ENCODE peak calls at places on chromosomes 2 and 18, in eight cellular contexts. H is CD8-positive, alpha-beta memory T cell; L is foreskin keratinocyte; R is tibial artery; A is CD4-positive, alpha-beta memory T cell; E is gastrocnemius medialis; B is spleen; F is brain microvascular endothelial cell. Q is an unnamed sample. For H3K27me3, the result is how much of the 10 kb centered on the place peaks cover.

GRCh38 chr2:187117483-187117882 is 268.5 kb upstream of the ZSWIM2 start:
- DNase-seq in H (no peak), A (no peak), F (no peak), E (no peak), R (no peak), B (no peak), L (no peak), Q (no peak)

GRCh38 chr2:112275887-112276773 is 733 bp downstream of the ZC3H6 start:
- DNase-seq in R (peak), F (peak), L (no peak), H (peak), B (peak), A (peak), E (peak), Q (peak)

GRCh38 chr2:179622635-179623034 is 238.8 kb downstream of the ZNF385B start:
- DNase-seq in E (peak), R (no peak), H (no peak), B (no peak), A (no peak), L (no peak), F (no peak), Q (no peak)

GRCh38 chr2:237558918-237559645 is 7.3 kb upstream of the PRLH start:
- DNase-seq in L (peak), H (no peak), B (peak), E (peak), F (no peak), A (no peak), R (peak), Q (peak)

GRCh38 chr18:45774065-45774521 is 50.1 kb downstream of the SLC14A1 start:
- DNase-seq in F (peak), A (peak), R (no peak), E (no peak), B (no peak), L (peak), H (no peak), Q (peak)

GRCh38 chr2:33477473-33478468 is 1.3 kb downstream of the RASGRP3 start:
- DNase-seq in A (peak), H (no peak), L (no peak), R (peak), F (no peak), B (no peak), E (peak), Q (no peak)

GRCh38 chr2:121825003-121825950 is 69.8 kb downstream of the TSN start:
- DNase-seq in A (no peak), B (no peak), H (no peak), E (no peak), L (no peak), R (no peak), F (no peak), Q (no peak)

GRCh38 chr2:168432100-168432499 is 24.0 kb upstream of the CERS6 start:
- DNase-seq in R (no peak), A (no peak), B (no peak), L (no peak), H (no peak), E (no peak), F (no peak), Q (no peak)

GRCh38 chr2:191246820-191247380 is 1.7 kb downstream of the MYO1B start:
- DNase-seq in L (no peak), B (no peak), A (no peak), R (no peak), F (no peak), E (no peak), H (no peak), Q (peak)

GRCh38 chr2:133953524-133953923 is 300.3 kb upstream of the MGAT5 start:
- DNase-seq in H (no peak), L (no peak), B (peak), A (no peak), R (no peak), E (no peak), F (no peak), Q (no peak)

GRCh38 chr2:129191530-129191929 is 787.9 kb upstream of the RAB6C start:
- DNase-seq in R (no peak), E (no peak), H (no peak), F (no peak), L (peak), B (no peak), A (no peak), Q (peak)

GRCh38 chr18:9947248-9947647 is 33.4 kb downstream of the VAPA start:
- DNase-seq in H (no peak), R (no peak), F (no peak), B (no peak), L (no peak), A (no peak), E (no peak), Q (no peak)

GRCh38 chr2:216012133-216012829 is 1.1 kb downstream of the MREG start:
- DNase-seq in E (no peak), L (peak), H (no peak), F (no peak), A (no peak), B (no peak), R (no peak), Q (no peak)

GRCh38 chr2:156476516-156477206 is 40.5 kb downstream of the GPD2 start:
- DNase-seq in L (peak), F (peak), E (no peak), B (no peak), R (no peak), H (no peak), A (no peak), Q (peak)
- H3K27ac ChIP-seq in L (peak), F (peak), E (peak), B (no peak), R (no peak), H (no peak), A (no peak), Q (no peak)

DNA sequence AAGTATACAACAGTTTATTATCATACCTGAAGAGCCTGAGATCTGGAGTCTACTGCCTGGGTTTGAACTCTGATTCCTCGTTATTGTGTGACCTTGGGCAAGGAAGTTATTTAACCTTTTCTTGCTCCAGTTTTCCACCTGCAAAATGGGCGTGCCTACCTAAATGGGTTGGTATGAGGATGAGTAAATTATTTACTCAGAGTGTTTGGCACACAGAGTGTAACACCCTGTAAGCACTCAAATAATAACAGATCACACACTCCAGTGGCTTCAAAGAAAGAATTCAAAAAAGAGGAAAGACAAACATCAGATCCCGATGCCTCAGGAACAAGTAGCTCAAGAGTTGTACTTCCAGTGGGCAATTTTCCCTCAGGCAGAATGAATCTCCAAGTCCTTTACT is 2.4 kb downstream of the SRD5A2 start:
- DNase-seq in B (no peak), A (no peak), H (no peak), E (no peak), F (no peak), L (no peak), R (no peak), Q (no peak)
- H3K27me3 ChIP-seq in B (under half), A (under half), H (under half), E (under half), F (under half), L (half or more), R (under half), Q (half or more)

GRCh38 chr2:268323-268722 is 3.6 kb downstream of the ACP1 start:
- DNase-seq in A (no peak), L (no peak), R (no peak), E (no peak), F (no peak), B (no peak), H (no peak), Q (no peak)
- H3K27ac ChIP-seq in A (no peak), L (no peak), R (no peak), E (no peak), F (no peak), B (no peak), H (no peak), Q (no peak)

GRCh38 chr2:170707821-170708795 is 7.0 kb upstream of the SP5 start:
- DNase-seq in L (no peak), R (no peak), H (no peak), E (no peak), F (no peak), B (no peak), A (no peak), Q (no peak)
- H3K27me3 ChIP-seq in L (half or more), R (under half), H (under half), E (under half), F (under half), B (under half), A (under half), Q (half or more)

GRCh38 chr2:53827398-53828175 is 32.2 kb downstream of the GPR75 start:
- DNase-seq in F (no peak), B (no peak), H (no peak), R (no peak), L (no peak), E (no peak), A (no peak), Q (no peak)

GRCh38 chr2:53829669-53830290 is 30.0 kb downstream of the GPR75 start:
- DNase-seq in A (no peak), R (no peak), E (peak), H (no peak), F (no peak), L (no peak), B (no peak), Q (no peak)

GRCh38 chr2:53828331-53828730 is 31.4 kb downstream of the GPR75 start:
- DNase-seq in F (no peak), E (no peak), L (no peak), A (no peak), H (no peak), R (no peak), B (no peak), Q (no peak)

GRCh38 chr2:53829252-53829651 is 30.5 kb downstream of the GPR75 start:
- DNase-seq in B (no peak), H (no peak), R (no peak), L (no peak), E (no peak), A (no peak), F (no peak), Q (no peak)

GRCh38 chr2:53826587-53827397 is 33.0 kb downstream of the GPR75 start:
- DNase-seq in F (no peak), E (peak), H (no peak), L (peak), A (no peak), R (no peak), B (no peak), Q (no peak)
- H3K27ac ChIP-seq in F (no peak), E (peak), H (no peak), L (no peak), A (no peak), R (no peak), B (no peak), Q (peak)

DNA sequence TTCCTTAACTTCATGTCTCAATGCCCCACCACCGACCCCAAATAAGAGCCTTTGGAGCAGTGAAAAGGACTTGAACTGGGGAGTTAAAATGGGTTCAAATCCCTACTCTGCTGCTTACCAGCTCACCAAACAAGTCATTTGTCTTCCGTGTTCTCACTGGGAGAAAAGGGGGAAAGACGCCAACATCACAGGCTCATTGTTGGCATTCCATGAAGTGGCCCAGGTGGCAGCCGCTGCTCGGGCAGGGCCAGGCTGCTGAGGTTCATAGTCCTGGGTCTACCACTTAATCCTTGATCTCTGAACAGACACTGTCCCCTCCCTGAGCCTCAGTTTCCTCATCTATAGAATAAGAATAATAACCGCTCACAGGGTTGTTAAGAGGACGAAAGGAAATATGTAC is 103.0 kb downstream of the APOB start:
- DNase-seq in A (no peak), H (no peak), E (no peak), L (no peak), R (no peak), B (no peak), F (no peak), Q (no peak)
- H3K27me3 ChIP-seq in A (under half), H (under half), E (under half), L (under half), R (under half), B (under half), F (under half), Q (under half)

GRCh38 chr2:65056215-65056989 is at the start of gene CEP68:
- DNase-seq in E (peak), L (peak), B (peak), R (peak), H (peak), A (peak), F (peak), Q (peak)
- H3K27ac ChIP-seq in E (peak), L (no peak), B (peak), R (peak), H (peak), A (peak), F (peak), Q (peak)

DNA sequence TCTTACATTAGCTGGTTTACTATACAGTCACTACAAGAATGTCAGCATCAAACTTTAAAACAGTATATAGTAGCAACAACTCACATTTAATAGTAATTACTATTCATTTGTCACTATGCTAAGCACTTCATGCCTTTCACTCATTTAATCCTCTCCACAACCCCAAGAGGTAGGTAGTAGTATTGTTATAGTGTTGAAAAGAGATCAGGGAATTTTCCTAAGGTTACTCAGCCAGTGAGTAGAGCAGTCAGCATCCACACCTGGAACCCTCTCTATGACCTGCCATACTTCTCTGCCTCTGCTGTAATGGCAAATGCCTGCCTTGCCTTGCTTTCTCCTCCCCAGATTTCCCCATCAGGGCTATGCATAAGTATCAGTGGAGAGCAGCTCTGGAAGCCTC is 24.8 kb downstream of the SKOR2 start:
- DNase-seq in L (no peak), R (no peak), F (no peak), H (no peak), B (no peak), E (no peak), A (no peak), Q (no peak)
- H3K27me3 ChIP-seq in L (under half), R (under half), F (under half), H (under half), B (under half), E (under half), A (under half), Q (half or more)

GRCh38 chr2:108632332-108632712 is 87.0 kb upstream of the RANBP2 start:
- DNase-seq in F (no peak), L (no peak), R (no peak), B (no peak), E (no peak), A (no peak), H (no peak), Q (no peak)

GRCh38 chr2:108632748-108633147 is 86.5 kb upstream of the RANBP2 start:
- DNase-seq in R (no peak), B (no peak), L (no peak), F (no peak), A (no peak), E (no peak), H (no peak), Q (no peak)

GRCh38 chr2:108635630-108636354 is 83.5 kb upstream of the RANBP2 start:
- DNase-seq in F (no peak), A (no peak), E (no peak), L (no peak), B (no peak), H (no peak), R (no peak), Q (no peak)

GRCh38 chr2:108633379-108633778 is 85.9 kb upstream of the RANBP2 start:
- DNase-seq in E (no peak), H (no peak), B (no peak), A (no peak), R (no peak), F (no peak), L (no peak), Q (no peak)

DNA sequence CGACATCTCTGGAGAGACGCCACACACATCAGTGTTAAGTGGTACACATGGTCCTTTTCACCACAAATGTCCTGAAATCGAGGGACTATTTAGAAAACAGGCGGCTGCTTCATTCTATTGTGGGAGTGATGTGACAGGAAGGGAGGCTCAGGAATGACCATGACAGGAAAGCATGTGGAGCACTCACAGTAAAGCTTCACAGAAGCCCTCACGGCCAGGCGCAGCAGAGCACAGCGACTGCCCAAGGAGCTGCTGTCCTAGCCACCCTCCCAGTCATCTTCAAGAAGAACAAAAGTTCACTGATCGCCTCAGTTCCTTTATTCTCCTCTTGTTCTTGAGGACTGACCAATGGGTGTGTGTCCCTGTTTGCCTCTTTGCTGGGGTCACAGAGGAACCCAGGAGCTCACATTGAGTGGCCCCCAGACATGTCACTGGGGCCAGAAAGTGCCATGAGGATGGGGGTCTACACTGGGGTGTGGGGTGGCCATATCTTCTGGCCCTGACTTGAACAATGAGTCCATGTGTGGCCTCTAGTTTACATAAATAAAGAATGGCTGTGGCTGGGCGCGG is 84.6 kb upstream of the RANBP2 start:
- DNase-seq in B (no peak), H (no peak), E (no peak), F (no peak), R (no peak), L (no peak), A (no peak), Q (no peak)
- H3K27ac ChIP-seq in B (peak), H (no peak), E (peak), F (peak), R (no peak), L (no peak), A (no peak), Q (peak)

GRCh38 chr2:136423516-136423996 is 305.6 kb upstream of the CXCR4 start:
- DNase-seq in A (peak), B (peak), H (peak), E (no peak), F (peak), L (peak), R (peak), Q (peak)

GRCh38 chr2:136424112-136424511 is 306.2 kb upstream of the CXCR4 start:
- DNase-seq in R (no peak), L (no peak), B (no peak), F (no peak), E (no peak), A (peak), H (peak), Q (no peak)

GRCh38 chr2:136420346-136420745 is 302.4 kb upstream of the CXCR4 start:
- DNase-seq in L (no peak), B (no peak), F (no peak), R (no peak), E (no peak), A (no peak), H (no peak), Q (no peak)

GRCh38 chr2:136422512-136422911 is 304.6 kb upstream of the CXCR4 start:
- DNase-seq in A (no peak), B (no peak), L (no peak), F (no peak), R (no peak), H (no peak), E (no peak), Q (no peak)
- H3K27me3 ChIP-seq in A (under half), B (under half), L (under half), F (under half), R (under half), H (under half), E (under half), Q (half or more)